ENCODE peak calls at places on chromosomes 5 and 9, in ten cellular contexts. W, C, J, Y, G, R, H, E, S and Z are unnamed samples.
A peak's percentile ranks its signal among the peaks of the same experiment; 100 is the strongest.

GRCh38 chr9:99030082-99030481 is 74.8 kb upstream of the TGFBR1 start:
- DNase-seq in W (peak; percentile 37), C (no peak), J (no peak), Y (no peak), G (no peak), R (no peak), H (no peak), E (no peak), S (no peak), Z (no peak)

GRCh38 chr9:105150991-105151685 is 93.3 kb upstream of the SLC44A1 start:
- DNase-seq in W (peak; percentile 56), C (peak; percentile 91), J (peak; percentile 39), Y (no peak), G (no peak), R (no peak), H (no peak), E (no peak), S (no peak), Z (no peak)

GRCh38 chr5:72871358-72872024 is 55.0 kb downstream of the TNPO1 start:
- DNase-seq in W (peak; percentile 5), C (no peak), J (no peak), Y (no peak), G (no peak), R (no peak), H (no peak), E (no peak), S (no peak), Z (no peak)

GRCh38 chr5:95922798-95923197 is 38.9 kb downstream of the ELL2 start:
- DNase-seq in W (no peak), C (no peak), J (no peak), Y (no peak), G (no peak), R (no peak), H (no peak), E (no peak), S (no peak), Z (no peak)

GRCh38 chr5:120304653-120305052 is 159.4 kb upstream of the PRR16 start:
- DNase-seq in W (peak; percentile 51), C (no peak), J (no peak), Y (no peak), G (no peak), R (no peak), H (no peak), E (no peak), S (no peak), Z (no peak)

GRCh38 chr5:58940446-58940845 is 357.6 kb downstream of the RAB3C start:
- DNase-seq in W (peak; percentile 84), C (no peak), J (no peak), Y (no peak), G (no peak), R (no peak), H (no peak), E (no peak), S (no peak), Z (no peak)

GRCh38 chr5:177369050-177369912 is 11.6 kb downstream of the RGS14 start:
- DNase-seq in W (peak; percentile 10), C (peak; percentile 60), J (peak; percentile 77), Y (no peak), G (no peak), R (no peak), H (no peak), E (peak; percentile 34), S (peak; percentile 58), Z (no peak)

GRCh38 chr5:180377556-180378197 is 24.5 kb upstream of the GFPT2 start:
- DNase-seq in W (no peak), C (no peak), J (no peak), Y (no peak), G (no peak), R (no peak), H (no peak), E (no peak), S (no peak), Z (no peak)

GRCh38 chr5:173329370-173330150 is 1.3 kb upstream of the STC2 start:
- DNase-seq in W (peak; percentile 61), C (no peak), J (peak; percentile 80), Y (no peak), G (no peak), R (no peak), H (no peak), E (no peak), S (peak; percentile 67), Z (no peak)

GRCh38 chr9:31013371-31013770 is 1371.1 kb upstream of the ACO1 start:
- DNase-seq in W (no peak), C (no peak), J (no peak), Y (no peak), G (peak; percentile 31), R (no peak), H (no peak), E (no peak), S (no peak), Z (no peak)

GRCh38 chr5:81506900-81507588 is 113.1 kb upstream of the ACOT12 start:
- DNase-seq in W (peak; percentile 76), C (peak; percentile 83), J (peak; percentile 78), Y (no peak), G (peak; percentile 65), R (no peak), H (no peak), E (peak; percentile 79), S (peak; percentile 72), Z (no peak)

GRCh38 chr9:95028855-95029219 is 288.7 kb downstream of the FANCC start:
- DNase-seq in W (no peak), C (no peak), J (no peak), Y (no peak), G (peak; percentile 68), R (no peak), H (no peak), E (no peak), S (no peak), Z (no peak)

GRCh38 chr5:65482727-65483473 is 1.2 kb upstream of the ADAMTS6 start:
- DNase-seq in W (peak; percentile 68), C (peak; percentile 69), J (peak; percentile 33), Y (no peak), G (peak; percentile 44), R (no peak), H (no peak), E (peak; percentile 32), S (peak; percentile 32), Z (no peak)

GRCh38 chr5:108193021-108193795 is 188.7 kb downstream of the FBXL17 start:
- DNase-seq in W (peak; percentile 43), C (peak; percentile 31), J (no peak), Y (no peak), G (no peak), R (no peak), H (no peak), E (no peak), S (no peak), Z (no peak)

GRCh38 chr9:73132034-73132776 is 19.5 kb upstream of the ANXA1 start:
- DNase-seq in W (peak; percentile 83), C (peak; percentile 80), J (peak; percentile 28), Y (peak; percentile 55), G (peak; percentile 92), R (peak; percentile 25), H (peak; percentile 84), E (peak; percentile 74), S (peak; percentile 60), Z (peak; percentile 58)

GRCh38 chr5:92525131-92525530 is 1055.9 kb downstream of the NR2F1-AS1 start:
- DNase-seq in W (no peak), C (no peak), J (no peak), Y (no peak), G (no peak), R (no peak), H (no peak), E (no peak), S (no peak), Z (no peak)

GRCh38 chr9:130118841-130119520 is 53.2 kb upstream of the NCS1 start:
- DNase-seq in W (peak; percentile 67), C (peak; percentile 57), J (no peak), Y (no peak), G (peak; percentile 97), R (no peak), H (no peak), E (no peak), S (peak; percentile 46), Z (no peak)

GRCh38 chr5:32259033-32259432 is 53.7 kb downstream of the MTMR12 start:
- DNase-seq in W (no peak), C (no peak), J (no peak), Y (no peak), G (no peak), R (no peak), H (no peak), E (no peak), S (no peak), Z (no peak)

GRCh38 chr9:95005276-95006141 is 279.0 kb downstream of the AOPEP start:
- DNase-seq in W (no peak), C (no peak), J (peak; percentile 34), Y (no peak), G (peak; percentile 55), R (no peak), H (no peak), E (no peak), S (peak; percentile 28), Z (no peak)

GRCh38 chr9:82488319-82488701 is 499.7 kb downstream of the SPATA31D1 start:
- DNase-seq in W (no peak), C (no peak), J (no peak), Y (no peak), G (no peak), R (no peak), H (no peak), E (no peak), S (no peak), Z (no peak)

GRCh38 chr9:94490465-94490864 is 64.4 kb upstream of the PCAT7 start:
- DNase-seq in W (no peak), C (no peak), J (no peak), Y (no peak), G (no peak), R (no peak), H (no peak), E (no peak), S (peak; percentile 41), Z (no peak)

GRCh38 chr9:72583370-72583769 is 62.0 kb downstream of the TMC1 start:
- DNase-seq in W (peak; percentile 46), C (no peak), J (no peak), Y (no peak), G (no peak), R (no peak), H (no peak), E (no peak), S (no peak), Z (no peak)

GRCh38 chr9:117555964-117556629 is 141.2 kb upstream of the ASTN2 start:
- DNase-seq in W (peak; percentile 27), C (peak; percentile 64), J (peak; percentile 61), Y (no peak), G (peak; percentile 25), R (no peak), H (no peak), E (peak; percentile 46), S (peak; percentile 70), Z (peak; percentile 22)

GRCh38 chr9:97660847-97661246 is 27.2 kb downstream of the NCBP1 start:
- DNase-seq in W (no peak), C (no peak), J (no peak), Y (no peak), G (no peak), R (no peak), H (no peak), E (no peak), S (no peak), Z (no peak)

GRCh38 chr9:34659592-34660253 is 2.7 kb downstream of the CCL27 start:
- DNase-seq in W (peak; percentile 21), C (peak; percentile 7), J (no peak), Y (no peak), G (peak; percentile 4), R (no peak), H (no peak), E (no peak), S (no peak), Z (no peak)

GRCh38 chr5:114184006-114184405 is 177.9 kb upstream of the KCNN2 start:
- DNase-seq in W (no peak), C (no peak), J (no peak), Y (no peak), G (no peak), R (no peak), H (no peak), E (no peak), S (no peak), Z (no peak)

GRCh38 chr9:91465420-91465819 is 41.8 kb upstream of the NFIL3 start:
- DNase-seq in W (no peak), C (no peak), J (no peak), Y (no peak), G (no peak), R (no peak), H (no peak), E (no peak), S (no peak), Z (no peak)

GRCh38 chr5:113487411-113487778 is 858 bp downstream of the MCC start:
- DNase-seq in W (no peak), C (no peak), J (peak; percentile 31), Y (no peak), G (no peak), R (no peak), H (no peak), E (peak; percentile 2), S (peak; percentile 42), Z (no peak)